ENCODE peak calls at places on chromosome 19, in four cellular contexts. C is HCT116, A is K562, V is HepG2. I is an unnamed sample.
A peak's percentile ranks its signal among the peaks of the same experiment; 100 is the strongest.

GRCh38 chr19:48685583-48685982 is 10.2 kb upstream of the FUT2 start:
- DNase-seq in A (no peak), V (peak; percentile 68), C (no peak), I (no peak)

GRCh38 chr19:10333758-10334339 is 520 bp upstream of the RAVER1 start:
- DNase-seq in C (no peak), V (no peak), A (no peak), I (no peak)

GRCh38 chr19:426725-427445 is 17.9 kb upstream of the C2CD4C start:
- DNase-seq in V (no peak), C (no peak), A (no peak), I (peak; percentile 89)

GRCh38 chr19:19539738-19540703 is 2.0 kb downstream of the CILP2 start:
- DNase-seq in A (peak; percentile 97), V (no peak), C (peak; percentile 80), I (peak; percentile 93)

GRCh38 chr19:40576585-40577451 is at the start of gene SHKBP1:
- DNase-seq in C (peak; percentile 93), A (peak; percentile 97), V (peak; percentile 84), I (peak; percentile 98)

GRCh38 chr19:55383789-55384575 is at the start of gene TMEM238:
- DNase-seq in C (no peak), V (no peak), A (peak; percentile 74), I (peak; percentile 88)

GRCh38 chr19:53906211-53907192 is 2.6 kb upstream of the CACNG7 start:
- DNase-seq in V (no peak), C (no peak), A (peak; percentile 79), I (peak; percentile 85)

GRCh38 chr19:3506384-3507340 is 551 bp downstream of the FZR1 start:
- DNase-seq in A (peak; percentile 57), V (no peak), C (no peak), I (peak; percentile 66)

GRCh38 chr19:5338661-5339469 is 1.7 kb downstream of the PTPRS start:
- DNase-seq in V (no peak), A (no peak), C (no peak), I (peak; percentile 81)

GRCh38 chr19:5575553-5575952 is 7.8 kb upstream of the TINCR start:
- DNase-seq in V (no peak), A (no peak), C (no peak), I (no peak)

GRCh38 chr19:4977299-4978174 is 8.6 kb downstream of the KDM4B start:
- DNase-seq in A (no peak), C (no peak), V (no peak), I (peak; percentile 81)

GRCh38 chr19:36488118-36488815 is 1.1 kb downstream of the ZNF566 start:
- DNase-seq in V (no peak), A (no peak), C (no peak), I (no peak)

DNA sequence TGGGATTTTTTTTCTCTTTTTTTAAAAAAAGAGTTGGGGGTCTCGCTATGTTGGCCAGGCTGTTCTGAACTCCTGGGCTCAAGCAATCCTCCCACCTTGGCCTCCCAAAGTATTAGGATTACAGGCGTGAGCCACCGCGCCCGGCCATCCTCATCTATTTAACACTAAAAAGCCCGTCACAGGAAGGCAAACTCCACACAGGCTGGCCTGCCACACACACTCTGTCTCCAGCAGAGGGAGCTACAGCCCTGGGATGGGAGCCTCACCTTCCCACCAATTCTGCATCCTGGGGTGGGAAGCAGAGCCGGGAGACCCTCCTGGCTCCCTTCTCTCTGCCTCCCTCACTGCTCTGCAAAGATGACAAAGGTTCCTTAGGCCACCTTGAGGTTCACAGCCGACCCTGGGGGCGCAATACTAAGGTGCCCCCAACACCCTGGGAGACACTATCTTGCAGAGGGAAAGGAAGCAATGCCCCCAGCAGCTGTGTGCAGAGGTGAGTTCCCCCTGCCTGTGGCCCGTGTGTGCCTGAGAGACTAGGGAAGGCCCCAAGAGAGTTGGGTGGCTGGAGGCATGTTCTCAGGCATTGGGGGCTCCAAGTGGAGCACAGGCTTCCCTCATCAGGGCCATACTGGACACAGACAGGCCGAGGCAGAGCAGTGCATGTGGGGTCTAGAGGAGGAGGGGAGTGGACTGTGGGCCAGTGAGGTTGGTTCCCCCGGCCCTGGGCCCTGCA is 27.4 kb upstream of the TIMM44 start:
- DNase-seq in V (peak; percentile 47), A (peak; percentile 64), C (peak; percentile 8), I (peak; percentile 81)
- TF ChIP-seq ZBTB33 in V (peak; percentile 58), A (no peak), C (no peak), I (no peak)

GRCh38 chr19:8085606-8086464 is 33.3 kb downstream of the CCL25 start:
- DNase-seq in A (peak; percentile 91), V (peak; percentile 84), C (no peak), I (no peak)
- TF ChIP-seq ELF1 in A (peak; percentile 53), V (peak; percentile 66), C (no peak), I (no peak)

GRCh38 chr19:18020212-18021067 is 12.5 kb downstream of the ARRDC2 start:
- DNase-seq in C (no peak), V (peak; percentile 51), A (peak; percentile 18), I (peak; percentile 58)

GRCh38 chr19:18021121-18021755 is 13.3 kb downstream of the ARRDC2 start:
- DNase-seq in A (peak; percentile 79), C (no peak), V (no peak), I (no peak)

GRCh38 chr19:18027151-18027550 is 19.2 kb downstream of the ARRDC2 start:
- DNase-seq in V (no peak), C (no peak), A (no peak), I (no peak)

DNA sequence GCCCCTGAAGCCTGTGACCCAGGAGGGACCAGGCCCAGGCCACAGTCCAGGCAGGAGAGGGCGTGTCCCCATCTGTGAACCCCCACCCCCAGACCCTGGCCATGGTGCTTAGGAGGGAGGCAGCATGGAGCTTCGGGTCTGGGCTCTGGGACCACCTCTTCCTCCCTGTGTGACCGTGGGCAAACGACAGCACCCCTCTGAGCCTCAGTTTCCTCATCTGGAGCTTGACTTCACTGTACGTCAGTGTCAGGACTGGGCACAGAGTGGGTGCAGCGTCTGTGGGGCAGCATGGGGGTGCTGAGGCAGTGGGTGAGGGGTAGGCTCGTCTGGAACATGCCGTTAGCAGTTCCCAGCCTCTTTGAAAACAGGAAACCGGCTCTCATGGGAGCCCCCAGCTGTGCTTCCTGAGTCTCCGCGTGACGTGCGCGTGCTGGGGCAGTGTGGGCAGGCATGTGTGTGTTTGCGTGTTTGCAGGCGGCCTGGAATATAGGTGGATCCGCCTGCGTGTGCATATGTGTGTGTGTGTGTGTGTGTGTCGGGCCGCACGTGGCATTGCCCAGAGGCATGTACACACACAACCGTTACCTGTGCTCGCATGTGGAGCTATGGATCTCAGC is 15.7 kb downstream of the ARRDC2 start:
- DNase-seq in A (peak; percentile 51), V (no peak), C (no peak), I (no peak)
- H3K79me2 ChIP-seq in A (peaks cover 17% of the 10 kb centered on the region), V (no peaks in the 10 kb centered on the region), C (peaks cover 13% of the 10 kb centered on the region), I (no peaks in the 10 kb centered on the region)

GRCh38 chr19:51398096-51398704 is 7.8 kb upstream of the C19orf84 start:
- DNase-seq in A (peak; percentile 36), V (peak; percentile 40), C (no peak), I (peak; percentile 55)
- TF ChIP-seq ZBTB33 in A (no peak), V (no peak), C (no peak), I (no peak)

DNA sequence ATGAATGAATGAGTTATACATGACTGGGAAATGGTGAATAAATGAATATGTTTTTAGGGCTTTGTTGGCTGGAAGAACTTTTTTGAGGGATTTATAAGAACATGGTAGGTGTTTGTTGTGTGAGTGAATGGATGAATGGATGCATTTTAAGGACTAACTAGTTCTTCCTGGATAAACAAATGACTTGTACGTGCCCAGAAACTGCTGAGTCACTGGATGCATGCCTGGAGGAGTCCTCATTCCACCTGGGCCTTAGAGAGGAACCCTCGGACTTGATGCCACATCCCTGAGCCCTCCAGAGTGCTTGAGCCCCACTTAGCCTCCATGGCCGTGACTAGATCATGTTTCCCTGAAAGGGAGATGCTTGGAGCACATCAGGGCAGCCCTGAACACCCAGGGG is 153.4 kb downstream of the DPF1 start:
- DNase-seq in A (no peak), V (no peak), C (no peak), I (no peak)
- TF ChIP-seq ELF1 in A (no peak), V (no peak), C (no peak), I (no peak)

GRCh38 chr19:37928527-37929286 is 21.7 kb downstream of the SIPA1L3 start:
- DNase-seq in C (no peak), A (no peak), V (no peak), I (no peak)
- H3K79me2 ChIP-seq in C (peaks cover 75% of the 10 kb centered on the region), A (no peaks in the 10 kb centered on the region), V (peaks cover 19% of the 10 kb centered on the region), I (peaks cover 98% of the 10 kb centered on the region)

GRCh38 chr19:20776083-20777076 is at the start of gene ZNF66:
- DNase-seq in C (no peak), A (peak; percentile 82), V (peak; percentile 96), I (peak; percentile 87)
- TF ChIP-seq ZBTB33 in C (no peak), A (no peak), V (no peak), I (no peak)

DNA sequence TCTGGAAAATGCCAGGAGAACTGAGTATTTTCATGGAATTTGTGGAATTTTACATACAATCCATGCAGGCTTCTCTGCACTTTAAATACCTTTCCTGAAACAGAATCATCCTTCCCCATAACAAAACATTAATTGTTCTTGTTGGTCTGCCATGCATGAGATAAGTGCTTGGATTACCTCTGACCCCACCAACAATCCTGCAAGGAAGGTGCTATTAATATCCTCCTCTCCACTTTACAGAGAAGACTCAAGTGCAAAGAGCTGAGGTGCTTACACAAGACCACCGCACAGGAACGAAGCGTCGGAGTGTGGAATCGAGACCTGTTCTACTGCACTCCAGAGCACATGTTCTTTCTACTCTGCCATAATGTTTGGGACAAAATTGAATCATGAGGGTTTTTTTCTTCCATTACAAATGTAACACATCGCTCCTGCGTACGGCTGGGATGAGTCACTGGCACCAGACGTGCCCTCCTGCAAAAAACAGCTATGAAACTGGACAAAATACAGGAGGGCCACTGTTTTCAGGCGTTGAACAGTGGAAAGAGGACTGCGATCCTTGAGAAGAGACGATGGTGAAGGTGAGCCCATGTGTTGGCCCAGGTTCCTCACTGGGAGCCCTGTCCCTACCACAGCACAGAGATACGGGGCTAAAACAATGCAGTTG is 12.9 kb upstream of the LRRC4B start:
- DNase-seq in V (no peak), C (no peak), A (no peak), I (no peak)
- TF ChIP-seq ELF1 in V (no peak), C (no peak), A (no peak), I (no peak)

DNA sequence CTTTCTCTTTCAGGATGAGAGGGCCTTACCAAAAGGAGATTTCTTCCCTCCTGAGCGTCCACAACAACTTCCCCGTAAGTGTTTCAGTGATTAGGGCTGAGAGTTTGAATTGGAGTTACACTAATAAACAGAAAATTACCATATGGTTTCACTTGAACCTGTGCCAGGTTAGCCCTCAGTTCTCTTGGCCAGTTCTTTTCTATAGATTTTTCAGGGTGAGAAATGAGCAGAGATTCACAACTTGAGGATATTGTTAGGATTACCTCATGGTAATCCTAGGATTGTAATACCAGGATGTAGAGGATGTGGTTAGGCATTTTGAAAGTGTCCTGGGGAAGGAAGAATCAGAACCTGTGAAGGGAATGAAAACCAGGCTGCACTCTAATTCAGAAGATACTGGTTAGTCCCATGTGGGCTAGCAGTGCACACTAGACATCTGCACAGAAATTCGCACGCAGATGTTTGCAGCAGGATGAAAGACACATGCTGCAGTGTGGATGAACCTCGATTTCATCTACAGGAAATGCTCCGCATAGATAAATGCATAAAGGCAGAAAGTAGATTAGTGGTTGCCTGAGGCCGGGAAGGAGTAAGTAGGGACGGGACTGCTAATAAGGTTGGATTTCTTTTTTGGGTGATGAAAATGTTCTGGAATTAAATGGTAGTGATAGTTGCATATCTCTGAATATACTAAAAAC is 24.1 kb downstream of the HNRNPM start:
- DNase-seq in A (no peak), C (no peak), V (no peak), I (peak; percentile 72)
- H3K79me2 ChIP-seq in A (peaks cover 34% of the 10 kb centered on the region), C (peaks cover 97% of the 10 kb centered on the region), V (peaks cover 25% of the 10 kb centered on the region), I (peaks cover 98% of the 10 kb centered on the region)